ENCODE peak calls at places on chromosomes 3 and 15, in seven cellular contexts. G is adrenal gland, F is H1, J is A549, Y is spleen, H is NB4, U is tibial nerve. P is an unnamed sample.

GRCh38 chr3:158739078-158739477 is 6.8 kb upstream of the RARRES1 start:
- DNase-seq in G (no peak), F (no peak), J (no peak), Y (no peak), H (no peak), U (no peak), P (no peak)

GRCh38 chr3:165339753-165340152 is 143.6 kb upstream of the SLITRK3 start:
- DNase-seq in G (no peak), F (no peak), J (no peak), Y (no peak), H (no peak), U (no peak), P (no peak)

GRCh38 chr15:75025102-75025501 is 1.7 kb downstream of the PPCDC start:
- DNase-seq in G (no peak), F (no peak), J (no peak), Y (no peak), H (no peak), U (no peak), P (no peak)

GRCh38 chr15:72535911-72536310 is 61.8 kb downstream of the ARIH1 start:
- DNase-seq in G (no peak), F (no peak), J (no peak), Y (no peak), H (no peak), U (no peak), P (no peak)

GRCh38 chr3:56467108-56467507 is 1.2 kb downstream of the ERC2 start:
- DNase-seq in G (peak), F (peak), J (peak), Y (no peak), H (no peak), U (no peak), P (no peak)

GRCh38 chr15:67880651-67881182 is 40.9 kb upstream of the RNU6-1 start:
- DNase-seq in G (no peak), F (no peak), J (no peak), Y (no peak), H (peak), U (no peak), P (no peak)

GRCh38 chr3:140898340-140899180 is 43.1 kb upstream of the SLC25A36 start:
- DNase-seq in G (peak), F (no peak), J (no peak), Y (no peak), H (peak), U (no peak), P (no peak)

GRCh38 chr3:45199837-45200648 is 26.0 kb downstream of the TMEM158 start:
- DNase-seq in G (no peak), F (no peak), J (peak), Y (no peak), H (no peak), U (no peak), P (no peak)

GRCh38 chr15:65409284-65409631 is 13.5 kb downstream of the IGDCC4 start:
- DNase-seq in G (no peak), F (no peak), J (no peak), Y (no peak), H (peak), U (no peak), P (no peak)

GRCh38 chr15:100665570-100665969 is 63.2 kb downstream of the ASB7 start:
- DNase-seq in G (no peak), F (no peak), J (no peak), Y (no peak), H (no peak), U (no peak), P (no peak)

GRCh38 chr3:158539414-158540014 is 31.5 kb upstream of the MLF1 start:
- DNase-seq in G (peak), F (no peak), J (peak), Y (no peak), H (peak), U (no peak), P (no peak)

GRCh38 chr15:29364429-29365078 is 94.9 kb upstream of the NSMCE3 start:
- DNase-seq in G (no peak), F (no peak), J (peak), Y (no peak), H (peak), U (no peak), P (no peak)

GRCh38 chr3:134640872-134641470 is 9.9 kb downstream of the KY start:
- DNase-seq in G (no peak), F (no peak), J (peak), Y (no peak), H (peak), U (no peak), P (no peak)

GRCh38 chr3:174667386-174667785 is 191.7 kb upstream of the NAALADL2 start:
- DNase-seq in G (no peak), F (no peak), J (no peak), Y (no peak), H (no peak), U (no peak), P (no peak)

GRCh38 chr3:17432237-17432636 is 310.2 kb downstream of the TBC1D5 start:
- DNase-seq in G (no peak), F (no peak), J (no peak), Y (no peak), H (no peak), U (no peak), P (no peak)

GRCh38 chr3:107855710-107856109 is 235.1 kb downstream of the CD47 start:
- DNase-seq in G (no peak), F (no peak), J (peak), Y (no peak), H (peak), U (no peak), P (no peak)

GRCh38 chr3:88142094-88142624 is 7.6 kb upstream of the C3orf38 start:
- DNase-seq in G (no peak), F (no peak), J (no peak), Y (no peak), H (no peak), U (no peak), P (no peak)

GRCh38 chr3:97958396-97958795 is 13.8 kb downstream of the RIOX2 start:
- DNase-seq in G (no peak), F (no peak), J (no peak), Y (no peak), H (no peak), U (no peak), P (no peak)

GRCh38 chr15:34724486-34724885 is 30.3 kb downstream of the GJD2 start:
- DNase-seq in G (no peak), F (no peak), J (no peak), Y (no peak), H (no peak), U (no peak), P (no peak)
- TF ChIP-seq POLR2A in G (no peak), F (no peak), J (no peak), Y (no peak), H (no peak), U (no peak), P (no peak)

DNA sequence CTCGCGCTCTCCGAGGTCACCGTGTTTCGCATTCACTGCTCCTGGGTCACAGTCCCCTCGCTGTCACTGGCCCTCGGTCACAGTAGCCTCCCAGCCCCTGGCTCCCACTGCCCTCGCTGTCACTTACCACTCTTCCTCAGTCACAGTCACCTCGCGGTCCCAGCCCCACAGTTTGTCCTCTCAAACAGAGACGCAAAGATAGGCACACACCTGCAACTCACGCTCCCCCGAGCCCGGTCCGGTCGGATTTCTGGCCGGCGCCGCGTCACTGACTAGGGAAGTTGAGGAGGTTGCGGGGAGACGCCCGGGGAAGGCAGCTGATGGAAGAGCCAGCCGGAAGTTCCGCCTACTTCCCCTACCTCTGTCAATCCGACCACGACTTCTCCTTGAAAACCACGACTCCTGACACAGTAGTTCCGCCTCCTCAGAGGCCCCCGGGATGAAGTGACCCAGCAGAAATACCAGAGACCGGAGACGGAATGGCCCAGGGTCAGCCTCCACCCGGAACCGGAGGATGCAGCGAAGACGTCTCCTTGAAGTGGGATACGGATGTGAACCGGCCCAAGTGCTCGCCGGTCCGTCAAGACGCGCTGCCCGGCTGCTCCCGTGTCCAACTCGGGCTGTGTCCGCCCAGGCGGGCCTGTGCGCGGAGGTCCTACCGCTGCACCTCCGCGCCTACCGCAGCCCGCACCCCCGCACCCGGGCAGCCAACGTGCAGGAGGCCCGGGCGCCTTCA is at the start of gene PCYT1A:
- DNase-seq in G (peak), F (peak), J (peak), Y (peak), H (peak), U (peak), P (peak)
- TF ChIP-seq POLR2A in G (peak), F (peak), J (peak), Y (no peak), H (peak), U (peak), P (peak)

GRCh38 chr3:57557088-57557537 is 1.0 kb downstream of the PDE12 start:
- DNase-seq in G (peak), F (no peak), J (peak), Y (no peak), H (peak), U (no peak), P (no peak)
- TF ChIP-seq POLR2A in G (no peak), F (no peak), J (no peak), Y (no peak), H (no peak), U (no peak), P (no peak)

DNA sequence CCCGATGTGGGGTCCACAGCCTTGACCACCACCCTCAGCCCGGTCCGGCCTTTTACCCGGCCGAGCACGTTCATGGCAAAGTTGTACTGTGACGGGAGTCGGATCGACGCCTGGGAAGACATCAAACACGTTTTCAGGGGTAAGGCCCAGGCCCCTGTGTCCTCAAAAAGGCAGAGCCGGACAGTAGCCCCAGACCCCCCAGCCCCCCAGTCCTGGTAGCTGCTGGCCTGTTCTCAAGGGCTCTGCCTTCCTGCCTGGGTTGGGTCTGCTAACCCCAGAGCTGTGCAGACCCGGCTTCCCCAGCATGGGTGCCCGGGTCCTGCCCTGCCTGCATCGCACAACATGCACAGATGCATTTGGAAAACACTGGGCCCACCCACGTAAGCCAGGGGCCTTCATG is 84.6 kb downstream of the NUP210 start:
- DNase-seq in G (no peak), F (no peak), J (no peak), Y (no peak), H (no peak), U (no peak), P (no peak)
- TF ChIP-seq POLR2A in G (no peak), F (no peak), J (no peak), Y (no peak), H (no peak), U (no peak), P (no peak)

GRCh38 chr15:70892912-70893560 is 410 bp downstream of the LRRC49 start:
- DNase-seq in G (no peak), F (no peak), J (peak), Y (peak), H (peak), U (no peak), P (no peak)

DNA sequence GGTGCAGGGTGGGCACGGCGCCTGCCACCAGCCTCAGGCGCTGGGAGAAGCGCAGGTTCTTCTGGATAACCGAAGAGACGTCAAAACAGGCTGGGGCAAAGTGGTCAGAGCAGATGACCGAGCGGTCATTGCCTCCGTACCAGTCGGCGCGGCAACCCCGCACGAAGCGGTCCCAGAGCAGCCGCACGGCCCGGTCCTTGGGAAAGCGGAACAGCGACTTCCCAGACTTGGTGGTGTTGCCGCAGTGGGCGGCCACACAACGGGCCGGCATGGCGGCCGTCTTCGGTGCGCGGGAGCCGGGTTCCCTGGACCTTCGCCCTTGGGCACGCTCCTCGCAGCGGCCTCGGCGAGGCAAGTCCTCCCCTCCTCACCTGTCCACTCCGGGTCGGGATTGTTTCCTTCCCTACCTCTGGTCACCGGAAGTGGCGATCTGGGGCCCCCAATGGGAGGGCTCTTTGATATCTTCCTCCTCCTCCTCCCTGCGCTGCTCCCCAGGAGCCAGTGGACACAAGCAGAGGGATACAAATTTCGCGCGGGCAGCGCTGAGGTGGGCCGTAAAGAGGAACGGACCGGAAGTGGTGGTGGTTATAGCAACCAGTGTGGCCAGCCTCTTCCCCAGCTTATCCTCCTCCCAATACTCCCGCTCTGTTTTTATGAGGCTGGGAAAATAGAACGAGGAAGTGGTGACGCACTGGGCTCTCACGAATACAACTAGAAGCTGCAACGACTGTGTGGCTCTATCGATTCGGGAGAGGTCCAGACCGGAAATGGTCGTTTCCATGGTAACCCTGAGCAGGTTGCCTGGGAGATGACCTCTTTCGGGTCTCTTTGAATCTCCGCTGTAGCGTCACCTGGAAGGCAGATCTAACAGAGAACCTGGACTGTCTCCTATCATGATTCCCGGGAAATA is at the start of the genes LRRC49 and THAP10:
- DNase-seq in G (peak), F (peak), J (peak), Y (peak), H (peak), U (peak), P (peak)
- TF ChIP-seq POLR2A in G (no peak), F (no peak), J (peak), Y (no peak), H (no peak), U (peak), P (no peak)

DNA sequence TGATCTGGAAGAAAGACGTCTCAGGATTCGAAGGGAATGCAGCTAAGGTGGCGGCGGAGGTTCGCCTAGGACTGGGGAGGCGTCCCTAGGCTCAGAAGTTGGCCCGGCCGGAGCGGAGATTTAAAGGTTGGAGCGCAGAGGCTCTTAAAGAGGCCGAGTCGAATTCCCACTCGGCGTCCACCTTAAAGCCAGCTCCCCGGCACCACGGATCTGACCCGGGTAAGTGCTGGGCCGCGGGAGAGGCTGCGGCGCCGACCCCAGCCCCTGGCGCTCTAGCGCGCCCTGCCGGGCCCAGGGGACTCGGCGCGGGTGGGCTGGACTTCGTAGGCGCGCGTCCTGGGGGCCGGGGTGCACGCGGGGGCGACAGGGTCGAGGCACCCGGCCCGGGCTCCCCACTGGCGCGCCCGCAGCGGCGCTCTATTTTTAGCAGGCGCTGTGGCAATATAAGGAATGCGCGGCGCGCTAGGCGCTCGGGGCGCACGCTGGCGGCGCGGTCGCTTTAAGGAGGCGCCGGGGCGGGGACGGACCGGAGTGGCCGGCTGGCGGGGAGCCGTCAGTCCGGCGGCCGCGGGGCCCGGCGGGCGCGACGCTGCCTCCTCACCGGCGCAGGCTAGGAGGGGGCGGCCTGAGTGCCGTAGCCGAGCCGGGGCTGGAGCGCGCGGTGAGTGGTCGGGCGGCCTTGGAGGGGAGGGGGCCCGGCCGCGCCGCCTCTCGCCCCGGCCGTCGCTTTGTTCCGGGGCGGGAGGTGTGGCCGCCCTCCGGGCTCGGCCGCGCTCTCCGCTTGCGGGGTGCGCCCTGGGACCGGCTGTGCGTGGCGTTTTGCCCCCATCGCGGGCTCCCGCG is at the start of gene MRAS:
- DNase-seq in G (peak), F (peak), J (peak), Y (peak), H (peak), U (peak), P (no peak)
- TF ChIP-seq POLR2A in G (peak), F (no peak), J (peak), Y (no peak), H (peak), U (peak), P (no peak)

DNA sequence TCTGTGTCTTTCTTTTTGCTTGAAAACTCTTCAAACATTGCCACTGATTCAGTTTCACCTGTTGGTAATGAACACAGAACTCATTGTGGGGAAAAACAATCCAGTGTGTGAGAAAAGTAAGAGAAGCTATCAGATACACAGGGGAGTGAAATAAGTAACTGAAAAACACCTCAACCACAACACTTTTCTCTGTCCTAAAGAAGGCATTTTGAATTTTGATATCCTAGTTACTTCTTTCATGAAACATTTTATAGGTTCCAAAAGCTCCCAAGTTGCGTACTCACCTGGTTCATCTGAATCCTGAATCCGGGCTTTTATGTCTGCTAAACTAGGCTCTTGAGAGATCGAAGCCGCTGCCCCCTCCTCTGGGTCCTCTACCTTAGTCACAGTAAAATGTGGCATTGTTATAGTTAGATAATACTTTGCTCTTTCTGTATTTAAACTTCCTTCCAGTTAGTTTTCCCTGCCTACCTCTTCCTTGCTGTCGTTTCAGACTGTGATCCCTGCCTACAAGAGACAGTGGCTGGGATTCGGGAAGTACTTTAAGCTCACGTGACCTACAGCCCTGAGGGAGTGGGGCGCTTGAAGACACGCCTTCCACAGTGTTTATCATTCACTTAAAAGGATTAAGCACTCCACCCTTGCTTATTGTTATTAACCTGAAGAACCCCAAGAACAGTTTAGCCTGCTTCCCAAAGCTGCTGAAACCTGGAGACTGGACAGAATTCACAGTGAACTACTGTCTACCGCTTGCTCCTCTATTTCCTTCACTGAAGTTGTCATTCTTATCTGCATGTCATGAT is 19.1 kb downstream of the SLC12A6 start:
- DNase-seq in G (peak), F (no peak), J (peak), Y (no peak), H (peak), U (no peak), P (no peak)
- TF ChIP-seq POLR2A in G (no peak), F (peak), J (peak), Y (no peak), H (peak), U (peak), P (peak)

DNA sequence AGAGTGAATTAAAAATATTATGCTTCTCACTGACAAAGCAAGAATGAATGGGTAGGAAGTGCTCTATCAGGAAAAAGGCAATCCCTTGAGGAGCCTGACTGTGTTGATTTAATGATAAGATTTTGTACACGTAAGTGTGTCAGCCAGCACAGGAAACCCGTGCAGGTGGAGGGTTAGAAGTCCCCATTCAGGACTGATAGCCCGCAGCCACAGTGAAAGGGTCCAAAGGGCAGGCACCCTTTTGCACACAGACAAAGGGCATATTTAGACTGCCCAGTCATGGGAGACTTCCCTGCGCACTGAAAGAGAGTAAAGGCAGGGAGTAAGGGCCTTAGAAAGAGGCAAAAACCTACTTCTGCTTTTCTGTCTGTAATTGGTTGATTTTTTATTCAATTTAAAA is 26.4 kb upstream of the SKIL start:
- DNase-seq in G (no peak), F (no peak), J (no peak), Y (no peak), H (no peak), U (no peak), P (no peak)
- TF ChIP-seq POLR2A in G (no peak), F (no peak), J (no peak), Y (no peak), H (no peak), U (no peak), P (no peak)

GRCh38 chr3:49016414-49017228 is 1.8 kb downstream of the DALRD3 start:
- DNase-seq in G (no peak), F (no peak), J (no peak), Y (no peak), H (no peak), U (no peak), P (no peak)
- TF ChIP-seq POLR2A in G (no peak), F (no peak), J (no peak), Y (no peak), H (no peak), U (no peak), P (no peak)

P was measured in esophagus squamous epithelium.